ENCODE peak calls at places on chromosome 17, in ten cellular contexts. H, Q, U, I, K, Y, G, V, P and D are unnamed samples. For H3K27me3, the result is how much of the 10 kb centered on the place peaks cover.

GRCh38 chr17:76199466-76199865 is 40.8 kb downstream of the RNF157 start:
- DNase-seq in H (no peak), Q (no peak), U (no peak), I (no peak), K (no peak), Y (no peak), G (no peak), V (no peak), P (no peak), D (no peak)

GRCh38 chr17:77314601-77315000 is 173.8 kb downstream of the SEC14L1 start:
- DNase-seq in H (no peak), Q (no peak), U (no peak), I (no peak), K (peak), Y (peak), G (no peak), V (no peak), P (no peak), D (no peak)

GRCh38 chr17:28733346-28733745 is 4.8 kb downstream of the NEK8 start:
- DNase-seq in H (no peak), Q (no peak), U (no peak), I (no peak), K (no peak), Y (no peak), G (no peak), V (no peak), P (no peak), D (no peak)

GRCh38 chr17:31499771-31500554 is 108.5 kb downstream of the RAB11FIP4 start:
- DNase-seq in H (no peak), Q (no peak), U (peak), I (peak), K (no peak), Y (peak), G (no peak), V (peak), P (peak), D (peak)

GRCh38 chr17:28370035-28370743 is at the start of gene VTN:
- DNase-seq in H (no peak), Q (no peak), U (peak), I (no peak), K (no peak), Y (no peak), G (peak), V (no peak), P (no peak), D (peak)

GRCh38 chr17:43540821-43541674 is 5.1 kb downstream of the ETV4 start:
- DNase-seq in H (no peak), Q (no peak), U (no peak), I (no peak), K (no peak), Y (no peak), G (no peak), V (no peak), P (no peak), D (no peak)

GRCh38 chr17:50064253-50064991 is 8.5 kb downstream of the ITGA3 start:
- DNase-seq in H (no peak), Q (peak), U (no peak), I (no peak), K (no peak), Y (peak), G (peak), V (no peak), P (peak), D (peak)

GRCh38 chr17:9880582-9880999 is 24.5 kb downstream of the RCVRN start:
- DNase-seq in H (no peak), Q (no peak), U (no peak), I (no peak), K (no peak), Y (no peak), G (no peak), V (no peak), P (no peak), D (no peak)

GRCh38 chr17:4586043-4586442 is 1.7 kb downstream of the SMTNL2 start:
- DNase-seq in H (no peak), Q (no peak), U (no peak), I (no peak), K (no peak), Y (no peak), G (no peak), V (peak), P (no peak), D (no peak)

GRCh38 chr17:8337802-8338744 is 1.6 kb upstream of the ODF4 start:
- DNase-seq in H (no peak), Q (no peak), U (no peak), I (no peak), K (no peak), Y (no peak), G (no peak), V (no peak), P (no peak), D (no peak)

GRCh38 chr17:61392679-61393078 is 7.0 kb upstream of the TBX2 start:
- DNase-seq in H (no peak), Q (no peak), U (no peak), I (no peak), K (no peak), Y (no peak), G (no peak), V (no peak), P (no peak), D (no peak)
- H3K27me3 ChIP-seq in H (under half), Q (under half), U (under half), I (under half), K (under half), Y (under half), G (under half), V (under half), P (under half), D (under half)

DNA sequence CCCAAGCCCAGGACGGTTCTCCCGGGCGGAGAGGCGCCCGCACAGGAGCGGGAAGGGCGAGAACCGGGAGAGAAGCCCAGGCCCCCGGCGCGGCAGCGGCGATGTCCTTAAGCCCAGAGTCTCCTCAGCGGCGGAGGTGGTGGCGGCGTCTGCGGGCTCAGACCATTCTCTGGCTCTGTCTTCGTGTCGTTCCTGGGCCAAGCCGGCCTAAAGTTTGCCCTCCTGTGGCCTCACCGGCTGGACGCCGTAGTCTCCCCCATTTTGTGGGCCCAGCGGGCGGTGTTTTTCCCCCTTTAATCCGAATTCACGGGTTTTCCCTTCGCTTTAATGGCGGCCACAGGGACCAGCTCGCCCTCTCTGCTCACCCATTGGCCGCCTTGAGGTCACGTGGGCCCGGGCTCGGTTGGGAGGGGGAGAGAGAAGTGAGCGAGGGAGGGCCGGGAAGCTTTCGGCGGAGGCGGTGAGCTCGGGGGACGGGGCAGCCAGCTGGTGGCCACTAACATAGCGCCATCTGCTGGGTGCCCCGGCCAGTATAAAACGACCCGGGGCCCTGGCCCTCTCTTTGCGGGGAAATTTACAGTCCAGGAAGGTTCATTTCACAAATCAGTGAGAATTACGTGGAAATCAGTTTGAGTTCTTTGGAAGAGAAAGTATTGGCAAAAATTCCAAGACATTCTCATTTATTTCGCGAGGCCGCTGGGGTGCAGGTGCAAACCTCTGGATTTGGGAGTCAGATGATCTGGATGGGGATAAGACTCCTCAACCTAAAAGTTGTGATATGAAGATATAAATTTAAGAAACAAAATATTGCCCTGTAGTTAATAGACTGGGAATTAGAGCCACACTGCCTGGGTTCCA is 762 bp upstream of the MED13 start:
- DNase-seq in H (peak), Q (peak), U (peak), I (peak), K (peak), Y (peak), G (peak), V (peak), P (peak), D (peak)
- TF ChIP-seq POLR2A in H (peak), Q (peak), U (no peak), I (no peak), K (peak), Y (peak), G (peak), V (peak), P (peak), D (peak)

DNA sequence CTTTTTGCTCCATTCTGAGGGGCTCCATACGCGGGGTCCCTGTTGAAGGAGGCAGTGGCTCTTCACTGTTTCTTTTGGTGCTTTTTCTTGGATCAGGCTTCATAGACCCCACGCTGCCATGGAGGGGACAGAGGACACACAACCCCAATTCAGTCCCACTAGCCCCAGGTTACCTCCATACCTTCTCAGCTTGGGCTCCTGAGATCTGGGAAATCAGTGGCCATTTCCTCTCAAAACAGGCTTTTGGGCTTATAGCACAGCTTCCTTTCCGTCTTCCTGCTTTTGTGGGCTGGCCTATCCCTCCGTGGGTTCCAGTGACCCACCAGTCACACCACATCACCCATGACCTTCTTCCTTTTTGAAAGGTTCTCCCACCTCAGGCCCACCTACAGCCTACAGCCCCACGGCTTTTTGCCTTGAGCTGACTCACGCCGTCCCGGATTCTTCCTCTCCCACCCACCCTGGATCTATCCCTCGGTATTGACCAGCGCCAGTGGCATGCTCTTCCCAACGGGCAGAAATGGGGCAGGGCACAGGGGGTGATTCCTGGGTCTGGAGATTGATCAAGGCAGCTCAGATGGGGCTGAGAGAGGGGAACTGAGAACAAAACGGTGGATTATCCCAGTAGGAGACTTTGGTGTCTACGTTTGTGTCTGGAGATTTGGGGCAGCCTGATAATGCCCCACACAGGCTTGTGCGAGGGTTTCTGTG is 3.6 kb downstream of the TBX21 start:
- DNase-seq in H (no peak), Q (no peak), U (peak), I (no peak), K (peak), Y (peak), G (no peak), V (no peak), P (peak), D (no peak)
- H3K27me3 ChIP-seq in H (under half), Q (under half), U (under half), I (under half), K (under half), Y (under half), G (under half), V (under half), P (under half), D (under half)

DNA sequence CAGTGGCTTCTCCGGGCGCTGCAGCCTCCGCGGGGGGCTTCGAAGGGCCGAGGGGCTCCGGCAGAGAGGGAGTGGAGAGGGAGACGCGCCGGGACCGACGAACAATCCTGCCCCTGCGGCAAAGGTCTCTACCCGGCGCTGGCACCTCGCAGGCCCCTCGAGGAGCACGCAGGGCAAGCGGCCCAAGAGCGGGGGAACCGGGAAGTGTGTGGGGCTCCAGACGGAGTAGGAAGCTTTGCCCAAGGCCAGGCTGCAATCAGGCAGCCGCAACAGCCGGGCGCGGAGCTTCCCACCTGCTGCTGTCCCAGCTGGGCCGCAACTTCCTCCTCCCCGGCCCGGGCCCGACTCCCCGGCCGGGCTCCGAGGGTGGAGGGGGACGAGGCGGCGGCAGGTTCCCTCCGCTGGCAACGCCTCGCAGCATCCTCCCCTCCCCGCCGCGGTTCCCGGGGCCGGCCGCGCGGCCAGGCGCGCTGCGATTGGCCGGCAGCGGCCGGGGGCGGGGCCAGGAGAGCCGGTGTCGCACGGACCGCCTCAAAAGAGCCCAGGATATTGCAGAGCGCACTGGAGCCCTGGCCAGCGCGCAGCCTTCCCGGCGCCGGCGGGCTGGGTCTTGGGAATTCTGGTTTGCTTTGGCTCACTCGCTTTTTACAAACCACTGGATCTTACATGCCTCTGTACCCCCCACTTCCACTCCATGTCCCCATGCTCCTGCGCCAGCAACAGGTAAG is at the start of gene KCNJ2:
- DNase-seq in H (peak), Q (peak), U (peak), I (peak), K (peak), Y (peak), G (peak), V (peak), P (peak), D (peak)
- TF ChIP-seq POLR2A in H (peak), Q (peak), U (peak), I (peak), K (peak), Y (peak), G (peak), V (peak), P (no peak), D (peak)

DNA sequence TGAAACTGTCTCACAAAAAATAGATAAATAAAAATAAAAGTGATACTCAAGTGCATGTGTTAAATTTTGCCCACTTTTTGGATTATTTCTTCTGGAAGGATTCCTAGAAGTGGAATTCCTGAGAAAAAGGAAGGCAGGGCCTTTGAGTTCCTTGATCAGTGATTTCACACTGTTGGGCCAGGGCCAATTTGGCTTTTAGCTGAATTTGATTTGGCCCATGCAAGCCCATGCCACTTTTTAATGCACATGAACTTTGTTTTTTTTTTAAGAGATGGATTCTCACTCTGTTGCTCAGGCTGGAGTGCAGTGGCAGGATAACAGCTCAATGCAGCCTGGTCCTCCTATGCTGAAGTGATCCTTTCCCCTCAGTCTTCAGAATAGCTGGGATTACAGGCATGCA is 96.3 kb downstream of the TNFRSF13B start:
- DNase-seq in H (no peak), Q (no peak), U (peak), I (peak), K (peak), Y (no peak), G (no peak), V (no peak), P (no peak), D (no peak)
- H3K27me3 ChIP-seq in H (under half), Q (under half), U (under half), I (under half), K (under half), Y (under half), G (under half), V (under half), P (under half), D (under half)

GRCh38 chr17:57861737-57862409 is 12.0 kb upstream of the MRPS23 start:
- DNase-seq in H (no peak), Q (peak), U (peak), I (peak), K (peak), Y (peak), G (peak), V (peak), P (peak), D (peak)
- TF ChIP-seq POLR2A in H (no peak), Q (no peak), U (no peak), I (no peak), K (no peak), Y (peak), G (peak), V (peak), P (no peak), D (peak)

GRCh38 chr17:35795007-35795870 is at the start of gene MMP28:
- DNase-seq in H (no peak), Q (no peak), U (peak), I (peak), K (peak), Y (peak), G (no peak), V (no peak), P (no peak), D (peak)

GRCh38 chr17:35797918-35798317 is 2.5 kb upstream of the MMP28 start:
- DNase-seq in H (no peak), Q (no peak), U (no peak), I (no peak), K (no peak), Y (no peak), G (no peak), V (no peak), P (no peak), D (no peak)

GRCh38 chr17:35796942-35797341 is 1.5 kb upstream of the MMP28 start:
- DNase-seq in H (no peak), Q (no peak), U (no peak), I (no peak), K (no peak), Y (no peak), G (no peak), V (no peak), P (no peak), D (no peak)

GRCh38 chr17:35795871-35796265 is 427 bp upstream of the MMP28 start:
- DNase-seq in H (no peak), Q (no peak), U (no peak), I (no peak), K (no peak), Y (no peak), G (no peak), V (no peak), P (no peak), D (no peak)

GRCh38 chr17:35797370-35797769 is 1.9 kb upstream of the MMP28 start:
- DNase-seq in H (no peak), Q (no peak), U (no peak), I (no peak), K (no peak), Y (no peak), G (no peak), V (no peak), P (no peak), D (no peak)
- H3K27me3 ChIP-seq in H (under half), Q (under half), U (under half), I (under half), K (under half), Y (under half), G (under half), V (under half), P (under half), D (under half)

DNA sequence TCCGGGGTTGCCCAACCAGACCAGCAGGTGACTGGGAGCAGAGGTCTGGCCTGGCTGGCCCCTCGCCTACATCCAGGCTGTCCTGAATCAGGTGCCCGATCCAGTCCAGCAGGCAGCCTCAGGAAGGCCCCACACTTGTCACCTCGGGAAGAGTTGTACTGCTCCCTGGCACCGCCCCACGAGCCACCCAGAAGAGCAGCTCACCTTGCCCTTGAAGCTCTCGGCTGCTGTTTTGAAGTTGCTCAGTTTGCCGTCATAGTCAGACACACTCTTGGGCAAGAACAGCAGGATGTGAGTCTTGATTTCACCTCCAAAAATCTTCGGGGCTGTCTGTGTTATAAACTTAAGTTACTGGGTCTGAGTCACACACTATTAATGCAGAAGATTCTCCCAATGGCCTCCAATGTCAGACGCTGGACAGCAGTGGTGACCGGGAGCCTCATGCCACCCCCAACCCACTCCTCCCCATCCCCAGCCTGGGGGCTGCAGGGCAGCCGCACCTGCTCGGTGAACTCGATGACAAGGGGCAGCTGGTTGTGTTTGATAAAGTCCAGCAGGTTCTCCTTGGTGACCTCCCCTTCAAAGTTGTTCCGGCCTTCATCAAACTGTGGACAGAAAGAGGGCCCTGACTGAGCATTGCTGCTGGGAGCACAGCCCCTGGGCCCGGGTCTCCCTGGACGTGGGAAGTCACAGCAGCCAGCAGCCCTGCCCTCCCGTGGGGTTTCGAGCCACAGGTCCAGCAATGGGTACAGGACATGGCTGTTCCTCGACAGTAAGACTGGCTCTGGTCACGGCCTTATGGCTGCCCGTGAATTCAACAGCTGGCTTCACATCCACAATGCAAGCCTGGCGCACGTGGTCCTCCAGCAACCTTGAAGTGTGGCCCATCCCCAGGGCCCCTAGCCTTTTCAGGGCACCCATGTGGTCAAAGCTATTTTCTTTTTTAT is 12.2 kb upstream of the PPP1R27 start:
- DNase-seq in H (no peak), Q (no peak), U (no peak), I (no peak), K (no peak), Y (no peak), G (no peak), V (no peak), P (no peak), D (no peak)
- TF ChIP-seq POLR2A in H (no peak), Q (no peak), U (no peak), I (no peak), K (no peak), Y (no peak), G (no peak), V (no peak), P (no peak), D (no peak)

DNA sequence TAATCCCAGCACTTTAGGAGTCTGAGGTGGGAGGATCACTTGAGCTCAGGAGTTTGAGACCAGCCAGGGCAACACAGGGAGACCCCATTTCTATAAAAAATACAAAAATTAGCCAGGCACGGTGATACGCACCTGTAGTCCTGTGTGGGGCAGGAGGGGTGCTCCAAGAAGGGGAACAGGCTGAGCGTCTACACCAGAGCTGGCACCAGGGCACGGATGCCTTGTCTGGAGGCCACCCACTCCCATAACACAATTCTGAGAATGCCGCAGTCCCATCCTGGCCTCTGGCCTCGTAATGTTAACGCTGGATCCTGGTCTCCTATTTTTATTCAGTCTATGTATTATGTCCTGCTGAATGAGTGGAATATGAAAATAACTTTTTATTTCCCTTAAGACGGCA is 161.3 kb downstream of the WSCD1 start:
- DNase-seq in H (no peak), Q (no peak), U (no peak), I (no peak), K (no peak), Y (no peak), G (no peak), V (no peak), P (no peak), D (no peak)
- H3K27me3 ChIP-seq in H (under half), Q (under half), U (under half), I (under half), K (under half), Y (under half), G (under half), V (under half), P (under half), D (under half)

GRCh38 chr17:68598545-68598961 is 2.6 kb downstream of the FAM20A start:
- DNase-seq in H (no peak), Q (no peak), U (no peak), I (no peak), K (no peak), Y (no peak), G (no peak), V (no peak), P (no peak), D (no peak)
- TF ChIP-seq POLR2A in H (no peak), Q (no peak), U (no peak), I (no peak), K (no peak), Y (no peak), G (no peak), V (no peak), P (no peak), D (no peak)